ENCODE peak calls at places on chromosome 2, in five cellular contexts. D is heart left ventricle, X is fibroblast of lung, V is HL-60, B is fibroblast of mammary gland. M is an unnamed sample.

GRCh38 chr2:24830351-24830750 is 37.1 kb downstream of the CENPO start:
- DNase-seq in D (no peak), X (peak), V (no peak), B (peak), M (peak)

GRCh38 chr2:42974697-42975357 is 182.4 kb upstream of the HAAO start:
- DNase-seq in D (peak), X (peak), V (peak), B (peak), M (peak)

GRCh38 chr2:191038241-191038725 is 24.3 kb upstream of the STAT1 start:
- DNase-seq in D (no peak), X (peak), V (peak), B (peak), M (peak)

GRCh38 chr2:180539541-180539940 is 440.9 kb upstream of the UBE2E3 start:
- DNase-seq in D (no peak), X (no peak), V (peak), B (no peak), M (no peak)

GRCh38 chr2:74421248-74421870 is at the start of the genes C2orf81 and WDR54:
- DNase-seq in D (peak), X (peak), V (peak), B (peak), M (peak)

GRCh38 chr2:146734042-146734715 is 1110.7 kb upstream of the ACVR2A start:
- DNase-seq in D (no peak), X (peak), V (peak), B (peak), M (peak)

GRCh38 chr2:79716266-79716665 is 203.4 kb downstream of the CTNNA2 start:
- DNase-seq in D (no peak), X (no peak), V (no peak), B (no peak), M (no peak)

GRCh38 chr2:107062599-107063196 is 176.7 kb upstream of the ST6GAL2 start:
- DNase-seq in D (no peak), X (no peak), V (no peak), B (no peak), M (no peak)

GRCh38 chr2:70735065-70735464 is 32.9 kb downstream of the ADD2 start:
- DNase-seq in D (no peak), X (no peak), V (no peak), B (no peak), M (no peak)

GRCh38 chr2:108585446-108585845 is 51.2 kb downstream of the LIMS1 start:
- DNase-seq in D (no peak), X (peak), V (peak), B (peak), M (no peak)

GRCh38 chr2:67289921-67290371 is 107.2 kb upstream of the ETAA1 start:
- DNase-seq in D (no peak), X (peak), V (no peak), B (peak), M (peak)

GRCh38 chr2:16628316-16628715 is 37.3 kb downstream of the CYRIA start:
- DNase-seq in D (no peak), X (no peak), V (peak), B (no peak), M (no peak)

GRCh38 chr2:170974304-170974993 is 45.4 kb downstream of the GORASP2 start:
- DNase-seq in D (no peak), X (no peak), V (no peak), B (peak), M (peak)

GRCh38 chr2:20352230-20353216 is 1.9 kb upstream of the PUM2 start:
- DNase-seq in D (no peak), X (no peak), V (no peak), B (no peak), M (no peak)

GRCh38 chr2:234420406-234420805 is 76.5 kb downstream of the ARL4C start:
- DNase-seq in D (no peak), X (peak), V (no peak), B (no peak), M (no peak)

GRCh38 chr2:130183500-130184373 is 1.7 kb downstream of the MZT2B start:
- DNase-seq in D (no peak), X (peak), V (no peak), B (peak), M (peak)

GRCh38 chr2:45941758-45942738 is 290.6 kb downstream of the PRKCE start:
- DNase-seq in D (no peak), X (peak), V (no peak), B (peak), M (no peak)

GRCh38 chr2:20429528-20429927 is 17.3 kb upstream of the RHOB start:
- DNase-seq in D (no peak), X (peak), V (no peak), B (peak), M (no peak)

GRCh38 chr2:239599299-239599698 is 198.5 kb upstream of the HDAC4 start:
- DNase-seq in D (peak), X (no peak), V (no peak), B (no peak), M (no peak)

GRCh38 chr2:224820283-224820991 is 104.3 kb upstream of the CCDC195 start:
- DNase-seq in D (no peak), X (no peak), V (no peak), B (peak), M (no peak)
- TF ChIP-seq CTCF in D (no peak), X (no peak), V (no peak), B (no peak), M (no peak)

DNA sequence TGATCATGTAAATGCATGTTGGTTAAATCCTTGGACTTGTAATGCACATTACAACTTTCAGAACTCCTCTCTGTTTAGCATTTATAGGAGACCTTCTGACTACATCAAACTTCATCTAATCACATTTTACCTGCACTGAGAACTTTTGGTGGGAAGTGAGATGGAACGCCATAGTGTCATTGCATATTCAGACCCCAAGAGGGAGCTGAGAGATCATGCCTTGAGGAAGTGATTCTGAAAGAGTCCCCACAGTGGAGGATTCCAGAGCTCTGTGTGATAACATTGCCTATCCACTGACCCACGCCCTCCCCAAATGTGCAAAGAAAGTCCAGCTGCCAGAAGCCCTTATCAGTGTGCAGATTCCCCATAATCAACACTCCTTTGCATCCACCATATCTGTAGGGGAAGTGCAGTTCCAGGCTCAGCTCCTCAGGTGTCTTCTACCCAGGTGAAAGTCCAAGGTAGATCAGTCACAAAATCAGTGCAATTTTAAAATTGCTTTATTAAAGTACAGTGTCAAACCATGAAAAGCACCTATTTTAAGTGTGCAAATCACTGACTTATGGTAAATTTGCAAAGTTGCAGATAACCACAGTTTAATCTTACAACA is 212.4 kb downstream of the RPIA start:
- DNase-seq in D (no peak), X (peak), V (peak), B (peak), M (peak)
- TF ChIP-seq CTCF in D (peak), X (peak), V (peak), B (peak), M (peak)

GRCh38 chr2:86037795-86038192 is 67.9 kb downstream of the POLR1A start:
- DNase-seq in D (no peak), X (no peak), V (no peak), B (no peak), M (no peak)

GRCh38 chr2:86037141-86037794 is 68.4 kb downstream of the POLR1A start:
- DNase-seq in D (peak), X (peak), V (peak), B (peak), M (peak)

GRCh38 chr2:86035371-86035882 is 70.3 kb downstream of the POLR1A start:
- DNase-seq in D (peak), X (no peak), V (no peak), B (no peak), M (no peak)

GRCh38 chr2:86036790-86037138 is 68.9 kb downstream of the POLR1A start:
- DNase-seq in D (no peak), X (no peak), V (no peak), B (no peak), M (no peak)

GRCh38 chr2:86035883-86036789 is 69.5 kb downstream of the POLR1A start:
- DNase-seq in D (peak), X (peak), V (peak), B (peak), M (peak)
- TF ChIP-seq CTCF in D (peak), X (peak), V (no peak), B (peak), M (peak)

DNA sequence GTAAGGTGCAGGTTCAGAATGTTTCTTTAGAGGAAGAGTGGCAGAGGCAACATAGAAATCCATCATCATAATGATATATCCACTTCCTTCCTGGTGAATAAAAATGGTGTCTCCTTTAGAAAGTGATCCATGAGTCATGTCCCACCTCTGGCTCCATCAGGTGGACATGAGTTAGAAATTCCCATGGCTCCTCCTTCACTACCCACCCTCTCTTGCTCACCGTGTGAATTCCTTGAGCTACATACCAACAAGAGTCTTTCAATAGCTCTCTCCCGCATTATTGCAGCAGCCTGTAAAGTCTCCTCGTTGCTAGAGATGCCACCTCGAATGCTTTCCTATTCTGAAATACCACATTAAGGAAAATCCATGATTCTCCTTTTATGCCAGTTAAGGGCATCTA is 317.6 kb downstream of the LNPK start:
- DNase-seq in D (no peak), X (no peak), V (no peak), B (no peak), M (no peak)
- TF ChIP-seq CTCF in D (no peak), X (no peak), V (no peak), B (no peak), M (no peak)

GRCh38 chr2:164126960-164127359 is 391.2 kb upstream of the FIGN start:
- DNase-seq in D (no peak), X (peak), V (no peak), B (no peak), M (no peak)
- TF ChIP-seq CTCF in D (peak), X (peak), V (no peak), B (peak), M (no peak)

DNA sequence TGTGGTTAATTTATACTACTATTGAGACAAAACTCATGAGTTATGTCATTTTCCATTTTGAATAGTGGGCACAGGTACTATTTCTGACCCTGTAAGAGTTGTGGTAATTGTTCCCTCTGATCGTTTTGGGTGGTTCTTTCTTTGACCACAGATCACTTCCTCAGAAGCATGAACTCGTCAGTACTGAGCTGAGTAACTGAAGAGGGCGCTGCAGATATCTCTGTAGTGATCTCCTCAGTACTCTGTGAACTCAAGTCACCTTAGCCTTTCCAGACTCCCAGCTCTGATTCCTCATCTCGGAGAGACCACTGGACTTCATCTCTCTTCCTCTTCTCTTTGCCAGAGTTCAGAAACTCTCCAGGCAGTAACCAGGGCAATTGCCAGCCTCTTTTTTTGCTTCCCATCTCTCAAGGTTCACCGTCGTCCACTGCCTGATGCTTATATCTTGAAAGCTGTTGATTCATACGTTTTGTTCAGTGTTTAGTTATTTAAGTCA is 9.4 kb upstream of the IL1RL1 start:
- DNase-seq in D (no peak), X (peak), V (peak), B (peak), M (no peak)
- TF ChIP-seq CTCF in D (no peak), X (peak), V (peak), B (peak), M (peak)

GRCh38 chr2:58569460-58570185 is 328.5 kb upstream of the FANCL start:
- DNase-seq in D (no peak), X (peak), V (no peak), B (no peak), M (no peak)

GRCh38 chr2:58574873-58575272 is 333.7 kb upstream of the FANCL start:
- DNase-seq in D (no peak), X (no peak), V (no peak), B (peak), M (no peak)

DNA sequence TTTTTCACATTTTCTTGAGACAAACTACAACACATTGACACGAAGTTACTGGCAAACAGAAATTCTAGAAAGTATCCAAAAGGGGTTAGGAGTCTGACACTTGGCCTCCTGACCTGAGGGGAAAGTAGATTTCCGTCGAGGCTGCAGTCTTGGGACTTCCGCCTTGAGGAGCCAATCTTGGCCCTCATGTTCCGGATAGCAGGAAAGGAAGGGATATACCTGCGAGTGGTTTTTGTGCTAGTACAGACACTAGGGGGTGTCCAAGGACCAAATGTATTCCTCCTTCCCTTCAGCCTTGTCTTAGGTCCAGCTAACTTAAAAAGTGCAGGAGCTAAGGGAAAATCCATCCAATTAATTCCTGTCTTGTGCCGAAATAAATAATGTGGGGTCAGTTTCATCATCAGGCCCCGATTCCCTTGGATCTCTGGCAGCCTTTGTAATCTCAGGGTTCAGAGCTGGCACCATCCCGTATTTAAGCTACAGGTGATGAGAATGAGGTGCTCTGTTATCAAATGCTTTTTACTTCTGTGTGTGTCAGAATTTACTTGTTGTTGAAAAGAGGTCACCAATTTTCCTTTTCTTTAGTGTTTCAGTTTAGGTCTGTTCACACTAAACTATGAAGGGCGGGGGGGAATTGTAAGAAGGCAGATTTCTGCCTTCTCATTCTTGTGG is 330.2 kb upstream of the FANCL start:
- DNase-seq in D (no peak), X (peak), V (peak), B (peak), M (peak)
- TF ChIP-seq CTCF in D (peak), X (peak), V (peak), B (peak), M (peak)